ENCODE peak calls at places on chromosome 6, in seven cellular contexts. G is Peyer's patch, O is BJ, Z is PC-3, T is mucosa of descending colon, M is retinal pigment epithelial cell, A is ovary. D is an unnamed sample.

GRCh38 chr6:1762203-1762602 is 152.5 kb downstream of the FOXC1 start:
- DNase-seq in G (no peak), O (no peak), Z (no peak), T (no peak), M (no peak), A (no peak), D (peak)

GRCh38 chr6:89840538-89840937 is 10.9 kb downstream of the CASP8AP2 start:
- DNase-seq in G (no peak), O (no peak), Z (no peak), T (no peak), M (no peak), A (no peak), D (no peak)

GRCh38 chr6:108260126-108260808 is 573 bp downstream of the SNX3 start:
- DNase-seq in G (peak), O (no peak), Z (peak), T (peak), M (no peak), A (no peak), D (peak)

GRCh38 chr6:107591346-107591745 is 101.4 kb downstream of the SOBP start:
- DNase-seq in G (no peak), O (no peak), Z (no peak), T (no peak), M (no peak), A (no peak), D (no peak)

GRCh38 chr6:118551063-118551672 is 3.1 kb downstream of the PLN start:
- DNase-seq in G (no peak), O (no peak), Z (peak), T (no peak), M (peak), A (no peak), D (peak)

GRCh38 chr6:33123732-33124524 is 48.1 kb downstream of the HLA-DPB1 start:
- DNase-seq in G (no peak), O (no peak), Z (peak), T (no peak), M (no peak), A (no peak), D (peak)

GRCh38 chr6:49946835-49947234 is 17.1 kb downstream of the DEFB114 start:
- DNase-seq in G (no peak), O (no peak), Z (no peak), T (no peak), M (no peak), A (no peak), D (no peak)

GRCh38 chr6:20693466-20694063 is 159.3 kb downstream of the CDKAL1 start:
- DNase-seq in G (no peak), O (peak), Z (peak), T (no peak), M (no peak), A (no peak), D (peak)

GRCh38 chr6:110886555-110887167 is 12.1 kb downstream of the AMD1 start:
- DNase-seq in G (no peak), O (no peak), Z (no peak), T (no peak), M (no peak), A (no peak), D (no peak)

GRCh38 chr6:26214826-26215199 is 127.6 kb downstream of the HFE start:
- DNase-seq in G (no peak), O (no peak), Z (no peak), T (no peak), M (no peak), A (no peak), D (no peak)

DNA sequence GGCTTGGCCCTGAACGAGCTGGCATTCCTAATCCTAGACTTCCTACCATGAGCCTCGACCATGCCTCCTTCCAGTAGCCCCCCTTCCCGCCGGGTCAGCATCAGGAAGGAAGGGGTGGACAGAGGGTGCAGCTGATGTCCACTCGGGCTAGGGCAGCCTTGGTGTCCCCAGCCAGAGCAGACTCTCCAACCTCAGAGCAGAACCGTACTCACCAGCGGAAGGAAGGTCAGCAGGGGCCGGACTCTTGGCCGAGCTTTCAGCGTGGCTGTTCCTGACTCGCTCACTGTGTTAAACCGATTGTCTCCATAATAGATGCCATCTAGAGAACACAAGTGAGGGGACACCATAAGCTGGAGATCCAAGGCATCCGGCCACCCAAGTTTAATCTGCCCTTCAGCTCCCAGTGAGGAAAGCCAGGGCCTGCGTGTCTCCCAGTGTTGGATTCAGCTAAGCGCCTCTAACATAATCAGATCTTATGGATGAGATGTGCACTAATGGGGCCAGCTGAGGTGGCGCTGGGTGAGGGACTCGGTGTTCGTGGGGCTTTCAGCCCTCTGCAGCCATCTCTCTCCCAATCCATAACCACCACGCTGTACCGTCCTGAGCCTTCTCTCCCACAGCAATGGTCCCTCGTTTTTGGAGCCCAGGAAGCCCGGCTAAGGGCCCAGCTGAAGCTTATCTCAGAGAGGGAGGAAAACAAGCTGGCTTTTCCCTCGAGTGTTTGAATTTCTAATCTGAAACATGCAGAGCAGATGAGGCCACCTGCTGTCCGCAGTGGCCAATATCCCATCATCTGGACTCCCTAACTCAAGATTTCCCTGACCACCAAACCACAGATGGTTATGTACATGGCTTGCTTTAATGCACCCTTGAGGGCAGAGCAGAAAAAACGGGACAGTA is 13.7 kb downstream of the C6orf132 start:
- DNase-seq in G (no peak), O (no peak), Z (no peak), T (no peak), M (no peak), A (no peak), D (no peak)
- TF ChIP-seq CTCF in G (no peak), O (no peak), Z (no peak), T (no peak), M (peak), A (no peak), D (no peak)

DNA sequence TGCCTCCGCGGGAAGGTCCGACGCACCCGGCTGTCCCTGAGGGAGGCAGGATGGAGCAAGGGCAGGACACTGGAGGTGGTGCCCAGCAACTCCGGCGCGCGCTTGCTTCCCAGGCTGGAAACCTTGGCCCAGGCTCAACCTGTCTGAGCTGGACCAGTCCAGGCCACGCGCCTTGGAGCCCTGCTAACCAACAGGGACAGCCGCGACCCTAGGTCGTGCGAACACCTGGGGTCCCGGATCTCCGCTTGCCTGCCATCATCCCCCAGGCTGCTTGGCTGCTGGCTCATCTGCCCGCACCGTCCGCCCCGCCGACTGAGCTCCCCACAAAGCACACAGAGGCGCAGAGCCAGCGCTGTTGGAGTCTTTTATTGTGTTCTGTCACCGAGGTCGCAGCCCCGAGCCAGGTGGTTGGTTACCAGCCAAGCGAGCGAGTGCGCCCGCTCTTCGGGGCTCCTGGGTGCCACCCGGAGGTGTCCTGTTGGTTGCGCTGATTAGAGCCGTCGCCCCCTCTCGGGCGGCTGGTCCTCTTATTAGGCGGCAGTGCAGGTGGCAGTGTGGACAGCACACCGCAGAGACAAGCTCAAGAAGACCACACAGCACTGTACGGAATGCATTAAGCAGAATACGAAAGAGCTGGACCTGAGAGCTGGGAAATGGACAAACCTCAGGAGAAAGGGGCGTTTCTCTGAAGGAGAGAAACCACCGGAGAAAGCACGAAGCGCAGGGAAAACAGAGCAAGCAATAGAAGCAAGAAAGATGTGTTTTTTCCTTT is 3.8 kb downstream of the COL12A1 start:
- DNase-seq in G (peak), O (no peak), Z (no peak), T (no peak), M (no peak), A (peak), D (peak)
- H3K4me3 ChIP-seq in G (peak), O (peak), Z (no peak), T (no peak), M (peak), A (peak), D (peak)

GRCh38 chr6:168030218-168030693 is 32.8 kb downstream of the KIF25 start:
- DNase-seq in G (no peak), O (no peak), Z (no peak), T (no peak), M (no peak), A (no peak), D (no peak)

GRCh38 chr6:168033791-168034190 is 36.3 kb downstream of the KIF25 start:
- DNase-seq in G (no peak), O (no peak), Z (no peak), T (no peak), M (no peak), A (no peak), D (no peak)

GRCh38 chr6:168030881-168031280 is 33.4 kb downstream of the KIF25 start:
- DNase-seq in G (no peak), O (no peak), Z (no peak), T (no peak), M (no peak), A (no peak), D (no peak)

GRCh38 chr6:168031411-168032382 is 34.2 kb downstream of the KIF25 start:
- DNase-seq in G (no peak), O (peak), Z (no peak), T (no peak), M (no peak), A (no peak), D (no peak)

GRCh38 chr6:168032383-168032760 is 34.9 kb downstream of the KIF25 start:
- DNase-seq in G (peak), O (no peak), Z (peak), T (no peak), M (peak), A (no peak), D (peak)
- TF ChIP-seq CTCF in G (no peak), O (peak), Z (no peak), T (no peak), M (peak), A (no peak), D (peak)

GRCh38 chr6:149428606-149429005 is 28.5 kb downstream of the SUMO4 start:
- DNase-seq in G (no peak), O (no peak), Z (no peak), T (no peak), M (no peak), A (no peak), D (no peak)
- H3K4me3 ChIP-seq in G (no peak), O (no peak), Z (no peak), T (no peak), M (no peak), A (no peak), D (no peak)

DNA sequence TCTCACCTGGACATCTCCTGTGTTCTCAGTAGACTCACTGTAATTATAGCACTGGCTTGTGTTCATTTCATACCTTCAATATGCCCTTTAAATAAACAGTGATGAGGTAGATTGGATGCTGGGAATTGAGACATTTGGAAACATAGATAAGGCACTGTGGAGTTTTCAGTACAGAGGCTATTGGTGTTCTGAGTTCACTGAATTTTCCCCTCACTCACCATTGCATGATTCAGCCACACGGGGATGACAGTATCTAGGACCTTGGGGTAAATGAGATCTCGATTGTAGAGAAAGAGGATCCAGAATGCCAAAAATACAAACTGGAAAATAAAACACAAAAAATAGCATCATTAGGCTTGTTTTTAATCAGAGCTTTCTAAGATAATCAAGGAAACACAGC is 12.5 kb downstream of the ADTRP start:
- DNase-seq in G (no peak), O (no peak), Z (no peak), T (no peak), M (no peak), A (no peak), D (peak)
- TF ChIP-seq CTCF in G (no peak), O (peak), Z (no peak), T (no peak), M (peak), A (no peak), D (no peak)

DNA sequence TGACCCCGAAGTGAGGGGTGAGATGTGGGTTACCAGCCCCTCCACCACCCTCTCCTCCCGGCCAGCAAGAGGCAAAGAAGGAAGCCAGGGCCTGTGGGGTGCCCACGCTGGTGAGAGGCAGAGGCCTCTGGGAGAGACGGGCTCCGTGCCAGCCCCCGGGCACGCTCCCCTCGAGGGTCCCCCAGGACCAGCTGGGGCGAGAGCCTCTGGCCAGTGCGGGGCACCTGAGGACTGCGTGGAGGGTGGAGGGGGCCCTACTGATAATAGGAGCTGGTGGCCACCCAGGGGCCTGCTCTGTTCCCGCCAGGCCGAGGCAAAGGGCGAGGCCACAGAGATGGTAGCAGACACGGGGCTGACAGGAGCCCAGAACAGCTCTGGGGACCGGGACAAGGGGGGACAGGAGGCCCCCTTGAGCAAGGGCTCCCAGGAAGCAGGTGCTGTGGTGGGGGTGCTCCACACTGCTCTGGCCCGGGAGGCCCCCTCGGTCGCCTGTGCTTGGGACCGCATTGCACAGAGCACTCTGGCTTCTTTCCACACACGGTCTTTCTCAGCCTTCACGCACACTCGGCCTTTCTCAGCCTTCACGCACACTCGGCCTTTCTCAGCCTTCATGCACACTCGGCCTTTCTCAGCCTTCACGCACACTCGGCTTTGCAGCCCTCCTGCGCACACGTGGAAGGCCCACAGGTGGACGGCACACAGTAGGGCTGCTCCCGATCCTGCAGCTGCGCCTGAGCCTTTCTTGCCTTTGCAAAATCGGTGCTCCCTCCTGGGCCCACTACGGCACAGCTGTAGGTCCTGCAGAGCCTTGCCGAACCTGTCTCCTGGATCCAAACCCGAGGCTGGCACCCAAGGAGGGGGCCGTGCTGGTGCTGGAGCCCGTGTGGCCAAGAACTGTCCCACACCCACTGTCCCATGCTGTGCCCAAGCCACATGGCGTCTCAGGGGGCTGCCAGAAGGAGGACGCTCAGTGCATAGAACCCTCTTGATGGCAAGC is 227.0 kb downstream of the TTLL2 start:
- DNase-seq in G (no peak), O (no peak), Z (no peak), T (no peak), M (no peak), A (no peak), D (no peak)
- H3K4me3 ChIP-seq in G (no peak), O (no peak), Z (no peak), T (no peak), M (no peak), A (no peak), D (no peak)

GRCh38 chr6:158205220-158205944 is 37.2 kb downstream of the GTF2H5 start:
- DNase-seq in G (no peak), O (no peak), Z (peak), T (no peak), M (no peak), A (no peak), D (no peak)
- TF ChIP-seq CTCF in G (peak), O (peak), Z (peak), T (no peak), M (peak), A (no peak), D (peak)

GRCh38 chr6:8703059-8703458 is 267.7 kb upstream of the SLC35B3 start:
- DNase-seq in G (no peak), O (no peak), Z (no peak), T (no peak), M (no peak), A (no peak), D (no peak)
- H3K4me3 ChIP-seq in G (no peak), O (no peak), Z (no peak), T (no peak), M (no peak), A (no peak), D (no peak)

GRCh38 chr6:17812311-17812710 is 105.6 kb upstream of the NUP153 start:
- DNase-seq in G (no peak), O (no peak), Z (no peak), T (no peak), M (no peak), A (no peak), D (no peak)

GRCh38 chr6:17813561-17813960 is 106.8 kb upstream of the NUP153 start:
- DNase-seq in G (no peak), O (no peak), Z (no peak), T (no peak), M (no peak), A (no peak), D (no peak)

GRCh38 chr6:17820055-17820454 is 113.3 kb upstream of the NUP153 start:
- DNase-seq in G (no peak), O (no peak), Z (peak), T (no peak), M (no peak), A (no peak), D (peak)

GRCh38 chr6:17817763-17818162 is 111.0 kb upstream of the NUP153 start:
- DNase-seq in G (no peak), O (no peak), Z (no peak), T (no peak), M (no peak), A (no peak), D (no peak)

DNA sequence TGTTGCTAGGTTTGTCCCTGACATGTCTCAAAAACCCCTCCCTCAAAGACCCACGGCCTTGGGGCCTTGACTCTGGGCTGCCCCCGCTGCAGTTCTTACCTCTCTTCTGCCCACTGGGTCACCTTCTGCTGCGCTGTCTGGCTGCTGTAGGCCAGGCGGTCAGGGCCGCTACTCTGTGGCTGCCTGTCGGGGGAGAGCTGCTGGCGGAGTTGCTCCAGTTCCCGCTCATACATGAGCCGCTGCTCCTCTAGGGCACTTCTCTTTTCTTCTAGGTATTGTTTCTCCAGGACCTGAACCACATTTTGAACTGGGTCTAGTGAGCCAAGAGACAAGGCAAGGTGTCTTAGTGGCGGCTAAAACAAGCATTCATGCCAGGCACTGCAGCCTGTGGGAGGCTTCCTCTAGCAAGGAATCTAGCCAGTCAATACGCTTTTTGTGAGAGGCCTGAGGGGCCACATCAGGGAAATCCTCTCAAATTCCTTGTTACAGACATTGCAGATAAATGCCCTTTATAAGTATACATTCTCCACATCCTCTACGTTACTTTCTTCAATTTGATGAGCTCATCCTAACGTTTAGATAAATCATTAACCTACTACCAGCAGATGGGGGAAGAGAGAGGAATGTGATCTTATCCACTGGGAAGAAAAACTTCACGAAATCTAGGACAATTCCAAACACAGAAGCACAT is 110.3 kb upstream of the NUP153 start:
- DNase-seq in G (no peak), O (no peak), Z (peak), T (no peak), M (no peak), A (no peak), D (no peak)
- TF ChIP-seq CTCF in G (peak), O (peak), Z (peak), T (no peak), M (no peak), A (no peak), D (no peak)

D was measured in epithelial cell of esophagus.